ENCODE peak calls at places on chromosomes 7 and 10, in ten cellular contexts. W, K, L, Q, O, M, I, Y, R and U are unnamed samples.

GRCh38 chr7:34772296-34772695 is 114.3 kb downstream of the NPSR1 start:
- DNase-seq in W (no peak), K (no peak), L (no peak), Q (no peak), O (no peak), M (no peak), I (no peak), Y (no peak), R (no peak), U (peak)

GRCh38 chr7:7446616-7447015 is 89.1 kb downstream of the COL28A1 start:
- DNase-seq in W (no peak), K (no peak), L (no peak), Q (no peak), O (no peak), M (no peak), I (no peak), Y (no peak), R (no peak), U (no peak)

GRCh38 chr10:46284286-46285229 is 2.2 kb upstream of the ANTXRL start:
- DNase-seq in W (peak), K (peak), L (peak), Q (peak), O (peak), M (peak), I (peak), Y (peak), R (peak), U (peak)

GRCh38 chr7:25951414-25952276 is 200.4 kb upstream of the NFE2L3 start:
- DNase-seq in W (no peak), K (no peak), L (no peak), Q (peak), O (no peak), M (no peak), I (peak), Y (no peak), R (no peak), U (no peak)

GRCh38 chr10:79005126-79005820 is 63.5 kb upstream of the ZMIZ1 start:
- DNase-seq in W (no peak), K (no peak), L (no peak), Q (no peak), O (no peak), M (no peak), I (no peak), Y (no peak), R (no peak), U (no peak)

GRCh38 chr10:85510682-85511081 is 855.9 kb downstream of the GRID1 start:
- DNase-seq in W (no peak), K (no peak), L (no peak), Q (no peak), O (no peak), M (no peak), I (no peak), Y (no peak), R (no peak), U (no peak)

GRCh38 chr10:5775705-5776104 is 37.5 kb downstream of the GDI2 start:
- DNase-seq in W (peak), K (no peak), L (no peak), Q (no peak), O (peak), M (no peak), I (no peak), Y (no peak), R (no peak), U (no peak)

GRCh38 chr10:29618341-29619171 is 16.2 kb downstream of the SVIL start:
- DNase-seq in W (no peak), K (no peak), L (no peak), Q (no peak), O (no peak), M (no peak), I (no peak), Y (no peak), R (no peak), U (no peak)

GRCh38 chr7:8490391-8490790 is 57.0 kb downstream of the NXPH1 start:
- DNase-seq in W (no peak), K (no peak), L (no peak), Q (no peak), O (no peak), M (no peak), I (no peak), Y (no peak), R (no peak), U (no peak)